ENCODE peak calls at places on chromosome 17, in nine cellular contexts. K is fibroblast of lung; T is Caco-2; Y is breast epithelium; H is CD8-positive, alpha-beta T cell; F is sigmoid colon; D is dorsolateral prefrontal cortex; M is upper lobe of right lung; E is heart right ventricle. R is an unnamed sample.

GRCh38 chr17:77645441-77646430 is 312.8 kb upstream of the TNRC6C start:
- DNase-seq in K (peak; percentile 27), T (no peak), Y (no peak), H (peak; percentile 26), F (no peak), D (no peak), M (peak; percentile 13), E (no peak), R (no peak)

GRCh38 chr17:74977802-74978201 is 5.2 kb upstream of the HID1 start:
- DNase-seq in K (no peak), T (no peak), Y (no peak), H (no peak), F (no peak), D (no peak), M (no peak), E (no peak), R (no peak)

GRCh38 chr17:31413871-31414589 is 22.6 kb downstream of the RAB11FIP4 start:
- DNase-seq in K (peak; percentile 71), T (no peak), Y (no peak), H (no peak), F (peak; percentile 56), D (peak; percentile 93), M (no peak), E (no peak), R (no peak)

GRCh38 chr17:77666480-77666879 is 292.0 kb upstream of the TNRC6C start:
- DNase-seq in K (no peak), T (no peak), Y (no peak), H (no peak), F (no peak), D (no peak), M (no peak), E (no peak), R (no peak)

GRCh38 chr17:5135726-5136579 is 20.1 kb downstream of the USP6 start:
- DNase-seq in K (no peak), T (no peak), Y (no peak), H (no peak), F (no peak), D (no peak), M (no peak), E (no peak), R (peak; percentile 80)

GRCh38 chr17:4136373-4136772 is 6.5 kb downstream of the ZZEF1 start:
- DNase-seq in K (peak; percentile 73), T (no peak), Y (peak; percentile 66), H (no peak), F (peak; percentile 74), D (peak; percentile 20), M (peak; percentile 89), E (peak; percentile 11), R (no peak)

GRCh38 chr17:58786586-58787295 is 31.1 kb downstream of the PPM1E start:
- DNase-seq in K (peak; percentile 89), T (no peak), Y (no peak), H (no peak), F (no peak), D (no peak), M (no peak), E (no peak), R (no peak)

GRCh38 chr17:1590031-1590746 is 27.6 kb upstream of the PITPNA start:
- DNase-seq in K (peak; percentile 88), T (peak; percentile 85), Y (no peak), H (no peak), F (no peak), D (peak; percentile 59), M (no peak), E (peak; percentile 70), R (no peak)

GRCh38 chr17:83118071-83118841 is 38.8 kb downstream of the METRNL start:
- DNase-seq in K (no peak), T (no peak), Y (no peak), H (no peak), F (no peak), D (no peak), M (no peak), E (no peak), R (no peak)

GRCh38 chr17:77383613-77384608 is 243.1 kb downstream of the SEC14L1 start:
- DNase-seq in K (no peak), T (no peak), Y (no peak), H (no peak), F (peak; percentile 79), D (no peak), M (no peak), E (peak; percentile 79), R (no peak)

GRCh38 chr17:1865252-1866037 is 35.6 kb downstream of the RPA1 start:
- DNase-seq in K (peak; percentile 4), T (peak; percentile 71), Y (no peak), H (peak; percentile 16), F (no peak), D (no peak), M (no peak), E (peak; percentile 36), R (no peak)

GRCh38 chr17:39753514-39754160 is 15.9 kb downstream of the GRB7 start:
- DNase-seq in K (no peak), T (peak; percentile 82), Y (peak; percentile 20), H (no peak), F (peak; percentile 79), D (no peak), M (no peak), E (peak; percentile 42), R (no peak)

GRCh38 chr17:30942311-30943079 is 20.8 kb downstream of the ADAP2 start:
- DNase-seq in K (peak; percentile 53), T (no peak), Y (no peak), H (no peak), F (no peak), D (no peak), M (no peak), E (no peak), R (no peak)

GRCh38 chr17:282000-282911 is 70.4 kb downstream of the RPH3AL start:
- DNase-seq in K (no peak), T (peak; percentile 29), Y (no peak), H (no peak), F (peak; percentile 40), D (peak; percentile 6), M (peak; percentile 55), E (no peak), R (no peak)

GRCh38 chr17:76556759-76557367 is 17.0 kb downstream of the PRCD start:
- DNase-seq in K (peak; percentile 27), T (peak; percentile 65), Y (no peak), H (peak; percentile 18), F (no peak), D (no peak), M (peak; percentile 83), E (no peak), R (no peak)

GRCh38 chr17:49631496-49631895 is 46.4 kb downstream of the SPOP start:
- DNase-seq in K (peak; percentile 55), T (no peak), Y (no peak), H (no peak), F (no peak), D (no peak), M (no peak), E (no peak), R (no peak)

GRCh38 chr17:57521606-57522435 is 223.3 kb downstream of the CCDC182 start:
- DNase-seq in K (no peak), T (no peak), Y (no peak), H (no peak), F (no peak), D (no peak), M (no peak), E (no peak), R (no peak)

GRCh38 chr17:74274060-74274702 is at the start of gene DNAI2:
- DNase-seq in K (no peak), T (peak; percentile 42), Y (no peak), H (peak; percentile 7), F (no peak), D (no peak), M (no peak), E (peak; percentile 38), R (no peak)

GRCh38 chr17:27762527-27763305 is 37.6 kb downstream of the NOS2 start:
- DNase-seq in K (peak; percentile 29), T (peak; percentile 71), Y (no peak), H (no peak), F (no peak), D (no peak), M (no peak), E (no peak), R (no peak)

GRCh38 chr17:58303981-58304734 is 23.4 kb upstream of the MPO start:
- DNase-seq in K (peak; percentile 17), T (peak; percentile 76), Y (peak; percentile 15), H (peak; percentile 35), F (peak; percentile 70), D (no peak), M (peak; percentile 77), E (no peak), R (peak; percentile 86)

DNA sequence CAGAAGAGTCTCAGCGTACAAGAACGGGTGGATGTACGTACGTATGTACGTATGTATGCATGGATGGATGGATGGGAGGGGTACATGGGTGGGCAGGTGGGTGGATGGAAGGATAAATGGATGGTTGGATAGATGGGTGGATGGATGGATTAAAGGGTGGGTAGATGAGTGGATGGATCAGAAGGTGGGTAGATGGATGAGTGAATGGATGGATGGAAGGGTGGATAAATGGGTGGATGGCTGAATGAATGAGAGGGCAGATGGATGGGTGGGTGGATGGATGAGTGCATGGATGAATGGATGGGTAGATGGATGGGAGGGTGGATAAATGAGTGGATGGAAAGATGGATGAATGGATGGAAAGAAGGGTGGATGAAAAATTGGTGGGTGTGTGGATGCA is 45.6 kb downstream of the ENGASE start:
- DNase-seq in K (no peak), T (no peak), Y (no peak), H (no peak), F (no peak), D (no peak), M (no peak), E (no peak), R (no peak)
- H3K27me3 ChIP-seq in K (peaks cover 5% of the 10 kb centered on the region), T (no peaks in the 10 kb centered on the region), Y (peaks cover 3% of the 10 kb centered on the region), H (no peaks in the 10 kb centered on the region), F (no peaks in the 10 kb centered on the region), D (peaks cover 4% of the 10 kb centered on the region), M (peaks cover 10% of the 10 kb centered on the region), E (peaks cover 14% of the 10 kb centered on the region), R (peaks cover 52% of the 10 kb centered on the region)

DNA sequence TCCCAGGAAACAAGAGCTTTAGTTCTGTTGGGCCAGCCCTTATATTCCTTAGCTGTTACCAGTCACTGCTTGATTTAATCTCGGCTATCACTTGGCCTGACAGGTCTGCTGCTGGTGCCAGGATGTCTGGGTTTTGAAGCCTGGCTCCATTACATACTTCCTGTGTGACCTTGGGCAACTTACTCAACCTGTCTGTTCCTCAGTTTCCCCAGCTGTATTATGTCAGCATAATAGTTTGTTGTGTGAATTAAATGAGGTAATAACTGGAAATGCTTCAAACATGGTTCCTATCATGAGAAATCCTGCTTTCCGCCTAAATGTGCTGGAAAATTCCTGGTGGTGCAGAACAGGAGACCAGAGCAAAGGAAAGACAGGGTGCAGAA is 50.6 kb upstream of the STH start:
- DNase-seq in K (peak; percentile 24), T (no peak), Y (no peak), H (no peak), F (no peak), D (no peak), M (no peak), E (no peak), R (no peak)
- H3K4me3 ChIP-seq in K (no peak overlapping the region), T (no peak overlapping the region), Y (no peak overlapping the region), H (no peak overlapping the region), F (no peak overlapping the region), D (peak overlapping the region; percentile 42), M (peak overlapping the region; percentile 31), E (peak overlapping the region; percentile 26), R (peak overlapping the region; percentile 31)

GRCh38 chr17:15913826-15914225 is 31.1 kb upstream of the ADORA2B start:
- DNase-seq in K (no peak), T (no peak), Y (no peak), H (no peak), F (no peak), D (no peak), M (no peak), E (no peak), R (no peak)
- TF ChIP-seq CTCF in K (no peak), T (no peak), Y (no peak), H (no peak), F (no peak), D (no peak), M (no peak), E (no peak), R (no peak)

GRCh38 chr17:48530887-48531272 is at the start of gene HOXB1:
- DNase-seq in K (no peak), T (no peak), Y (no peak), H (no peak), F (no peak), D (no peak), M (no peak), E (no peak), R (no peak)
- H3K27me3 ChIP-seq in K (no peaks in the 10 kb centered on the region), T (no peaks in the 10 kb centered on the region), Y (no peaks in the 10 kb centered on the region), H (peaks cover 6% of the 10 kb centered on the region), F (no peaks in the 10 kb centered on the region), D (peaks cover 73% of the 10 kb centered on the region), M (peaks cover 37% of the 10 kb centered on the region), E (peaks cover 72% of the 10 kb centered on the region), R (no peaks in the 10 kb centered on the region)

R was measured in esophagus muscularis mucosa.